ENCODE peak calls at places on chromosome X, in four cellular contexts. One of them, this sample, is unnamed.

GRCh38 chrX:10938371-10938982 is 172.7 kb upstream of the HCCS start:
- DNase-seq in A172: no peak
- DNase-seq in Daoy: no peak
- DNase-seq in activated T-cell treated with anti-CD3 and anti-CD28 coated beads for 1 hour: no peak
- DNase-seq in this sample: no peak

GRCh38 chrX:24146283-24146865 is 3.2 kb upstream of the ZFX start:
- DNase-seq in activated T-cell treated with anti-CD3 and anti-CD28 coated beads for 1 hour: no peak
- DNase-seq in Daoy: peak; percentile 4
- DNase-seq in A172: peak; percentile 31
- DNase-seq in this sample: no peak

GRCh38 chrX:29666361-29666760 is 549.0 kb upstream of the MAGEB2 start:
- DNase-seq in Daoy: no peak
- DNase-seq in A172: no peak
- DNase-seq in activated T-cell treated with anti-CD3 and anti-CD28 coated beads for 1 hour: no peak
- DNase-seq in this sample: no peak

GRCh38 chrX:68261060-68261672 is 172.1 kb downstream of the OPHN1 start:
- DNase-seq in Daoy: peak; percentile 19
- DNase-seq in A172: peak; percentile 8
- DNase-seq in activated T-cell treated with anti-CD3 and anti-CD28 coated beads for 1 hour: no peak
- DNase-seq in this sample: no peak

GRCh38 chrX:107845625-107846024 is 20.0 kb downstream of the MID2 start:
- DNase-seq in Daoy: no peak
- DNase-seq in activated T-cell treated with anti-CD3 and anti-CD28 coated beads for 1 hour: no peak
- DNase-seq in A172: no peak
- DNase-seq in this sample: no peak

GRCh38 chrX:155001873-155002272 is 20.6 kb downstream of the F8 start:
- DNase-seq in activated T-cell treated with anti-CD3 and anti-CD28 coated beads for 1 hour: no peak
- DNase-seq in Daoy: no peak
- DNase-seq in A172: no peak
- DNase-seq in this sample: no peak

GRCh38 chrX:105451426-105451825 is 230.9 kb upstream of the TEX13A start:
- DNase-seq in activated T-cell treated with anti-CD3 and anti-CD28 coated beads for 1 hour: no peak
- DNase-seq in Daoy: no peak
- DNase-seq in A172: no peak
- DNase-seq in this sample: no peak

GRCh38 chrX:154429708-154430107 is 1.2 kb downstream of the ATP6AP1 start:
- DNase-seq in A172: no peak
- DNase-seq in Daoy: no peak
- DNase-seq in activated T-cell treated with anti-CD3 and anti-CD28 coated beads for 1 hour: no peak
- DNase-seq in this sample: no peak

GRCh38 chrX:54794795-54795194 is 3.3 kb downstream of the ITIH6 start:
- DNase-seq in activated T-cell treated with anti-CD3 and anti-CD28 coated beads for 1 hour: no peak
- DNase-seq in Daoy: no peak
- DNase-seq in A172: no peak
- DNase-seq in this sample: no peak

This sample was measured in NCI-H1694.